ENCODE peak calls at places on chromosomes 6 and 20, in nine cellular contexts. O is GM23248, D is IMR-90, H is endodermal cell, Y is fibroblast of lung, C is colonic mucosa, B is HCT116, V is MM.1S, I is mammary epithelial cell. R is an unnamed sample. For H3K9me3, the result is how much of the 10 kb centered on the place peaks cover.

GRCh38 chr6:16762265-16762546 is 946 bp upstream of the ATXN1 start:
- DNase-seq in O (peak), D (no peak), H (no peak), Y (no peak), C (no peak), B (no peak), V (no peak), I (no peak), R (no peak)

GRCh38 chr20:33351696-33352095 is 49.6 kb downstream of the CDK5RAP1 start:
- DNase-seq in O (no peak), D (no peak), H (no peak), Y (no peak), C (no peak), B (no peak), V (no peak), I (no peak), R (no peak)

GRCh38 chr20:38178581-38178980 is 13.5 kb upstream of the TGM2 start:
- DNase-seq in O (no peak), D (no peak), H (no peak), Y (no peak), C (no peak), B (no peak), V (no peak), I (no peak), R (no peak)

GRCh38 chr20:219290-220115 is 7.6 kb upstream of the DEFB129 start:
- DNase-seq in O (peak), D (peak), H (peak), Y (peak), C (no peak), B (peak), V (no peak), I (peak), R (peak)

GRCh38 chr6:157045831-157046454 is 268.8 kb downstream of the ARID1B start:
- DNase-seq in O (peak), D (peak), H (no peak), Y (peak), C (no peak), B (peak), V (no peak), I (peak), R (peak)

GRCh38 chr6:25229671-25230321 is 49.4 kb upstream of the CARMIL1 start:
- DNase-seq in O (peak), D (peak), H (no peak), Y (peak), C (no peak), B (peak), V (no peak), I (peak), R (no peak)

GRCh38 chr6:148611213-148611612 is 135.6 kb upstream of the UST start:
- DNase-seq in O (peak), D (no peak), H (no peak), Y (peak), C (peak), B (no peak), V (no peak), I (peak), R (no peak)

GRCh38 chr6:150406948-150407347 is 38.1 kb downstream of the IYD start:
- DNase-seq in O (peak), D (no peak), H (no peak), Y (no peak), C (no peak), B (no peak), V (no peak), I (no peak), R (no peak)

GRCh38 chr6:16223362-16223761 is 15.0 kb upstream of the GMPR start:
- DNase-seq in O (no peak), D (no peak), H (peak), Y (no peak), C (no peak), B (no peak), V (no peak), I (no peak), R (no peak)

GRCh38 chr20:22776369-22776768 is 192.0 kb upstream of the FOXA2 start:
- DNase-seq in O (peak), D (no peak), H (no peak), Y (no peak), C (no peak), B (no peak), V (no peak), I (no peak), R (no peak)

GRCh38 chr6:35552285-35552917 is 39.7 kb upstream of the TULP1 start:
- DNase-seq in O (peak), D (peak), H (peak), Y (peak), C (peak), B (peak), V (peak), I (peak), R (peak)

GRCh38 chr6:75863001-75863400 is 114.0 kb downstream of the MYO6 start:
- DNase-seq in O (no peak), D (no peak), H (no peak), Y (no peak), C (no peak), B (no peak), V (no peak), I (no peak), R (no peak)

GRCh38 chr6:24357336-24358218 is at the start of gene DCDC2:
- DNase-seq in O (peak), D (no peak), H (peak), Y (peak), C (peak), B (no peak), V (no peak), I (peak), R (no peak)

GRCh38 chr6:34560366-34561226 is 4.5 kb upstream of the SPDEF start:
- DNase-seq in O (peak), D (peak), H (peak), Y (peak), C (no peak), B (no peak), V (no peak), I (no peak), R (no peak)

GRCh38 chr20:44343162-44343675 is 6.4 kb downstream of the R3HDML start:
- DNase-seq in O (no peak), D (no peak), H (no peak), Y (no peak), C (no peak), B (no peak), V (no peak), I (no peak), R (no peak)

GRCh38 chr6:124008689-124009371 is 205.2 kb downstream of the NKAIN2 start:
- DNase-seq in O (no peak), D (no peak), H (no peak), Y (no peak), C (no peak), B (no peak), V (no peak), I (no peak), R (no peak)

GRCh38 chr20:16821211-16822089 is 73.3 kb downstream of the OTOR start:
- DNase-seq in O (peak), D (peak), H (peak), Y (peak), C (no peak), B (peak), V (peak), I (peak), R (peak)

GRCh38 chr6:91045152-91045551 is 458.3 kb upstream of the MAP3K7 start:
- DNase-seq in O (no peak), D (no peak), H (no peak), Y (no peak), C (peak), B (no peak), V (no peak), I (no peak), R (no peak)

GRCh38 chr6:130625825-130626500 is 201.2 kb upstream of the SMLR1 start:
- DNase-seq in O (peak), D (peak), H (no peak), Y (peak), C (no peak), B (peak), V (no peak), I (no peak), R (no peak)

GRCh38 chr20:25077610-25078169 is 4.3 kb downstream of the VSX1 start:
- DNase-seq in O (peak), D (peak), H (peak), Y (no peak), C (no peak), B (no peak), V (no peak), I (no peak), R (no peak)

DNA sequence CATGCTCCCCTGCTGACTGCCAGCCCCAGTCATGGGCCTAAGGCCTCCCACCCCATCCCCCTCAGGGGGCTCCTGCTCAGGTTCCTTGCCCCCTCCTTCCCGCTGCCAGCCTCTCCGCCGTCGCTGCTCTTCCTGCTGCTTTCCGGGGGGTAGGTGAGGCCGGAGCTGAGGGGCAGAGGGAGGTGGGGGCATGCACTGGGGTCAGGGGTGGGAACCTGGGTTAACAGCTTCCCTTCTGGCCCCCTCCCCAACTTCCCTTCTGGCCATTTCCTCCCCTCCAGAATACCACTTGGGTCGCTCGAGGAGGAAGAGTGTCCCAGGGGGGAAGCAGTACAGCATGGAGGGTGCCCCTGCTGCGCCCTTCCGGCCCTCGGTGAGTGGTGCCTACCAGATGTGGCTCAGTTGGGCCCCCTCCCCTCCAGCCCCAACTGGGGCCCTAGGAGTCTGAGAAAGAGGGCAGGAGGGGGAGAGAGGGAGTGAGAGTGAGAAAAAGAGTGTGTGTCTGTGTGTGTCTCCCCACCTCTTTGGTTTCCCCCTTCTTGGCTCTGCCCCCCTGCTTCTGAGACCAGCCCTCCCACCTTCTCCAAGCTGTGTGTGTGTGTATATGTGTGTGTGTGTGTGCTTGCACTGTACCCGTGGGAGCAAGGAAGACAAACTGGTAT is 12.1 kb downstream of the SYNGAP1 start:
- DNase-seq in O (no peak), D (no peak), H (peak), Y (no peak), C (no peak), B (no peak), V (no peak), I (no peak), R (no peak)
- H3K9ac ChIP-seq in O (no peak), D (no peak), H (no peak), Y (no peak), C (no peak), B (peak), V (no peak), I (no peak), R (peak)

GRCh38 chr20:36571564-36572504 is 1.6 kb upstream of the TGIF2 start:
- DNase-seq in O (no peak), D (no peak), H (peak), Y (no peak), C (no peak), B (no peak), V (no peak), I (no peak), R (peak)
- H3K4me3 ChIP-seq in O (no peak), D (no peak), H (peak), Y (no peak), C (no peak), B (no peak), V (no peak), I (no peak), R (peak)

GRCh38 chr20:62112368-62112767 is 9.9 kb upstream of the LSM14B start:
- DNase-seq in O (no peak), D (no peak), H (no peak), Y (no peak), C (no peak), B (no peak), V (no peak), I (no peak), R (no peak)
- H3K9me3 ChIP-seq in O (under half), D (under half), H (under half), Y (under half), C (under half), B (under half), V (under half), I (under half), R (half or more)

GRCh38 chr6:4155848-4156466 is 20.6 kb upstream of the ECI2 start:
- DNase-seq in O (peak), D (peak), H (peak), Y (peak), C (peak), B (peak), V (peak), I (peak), R (peak)
- H3K9ac ChIP-seq in O (no peak), D (no peak), H (no peak), Y (no peak), C (no peak), B (no peak), V (no peak), I (no peak), R (no peak)

DNA sequence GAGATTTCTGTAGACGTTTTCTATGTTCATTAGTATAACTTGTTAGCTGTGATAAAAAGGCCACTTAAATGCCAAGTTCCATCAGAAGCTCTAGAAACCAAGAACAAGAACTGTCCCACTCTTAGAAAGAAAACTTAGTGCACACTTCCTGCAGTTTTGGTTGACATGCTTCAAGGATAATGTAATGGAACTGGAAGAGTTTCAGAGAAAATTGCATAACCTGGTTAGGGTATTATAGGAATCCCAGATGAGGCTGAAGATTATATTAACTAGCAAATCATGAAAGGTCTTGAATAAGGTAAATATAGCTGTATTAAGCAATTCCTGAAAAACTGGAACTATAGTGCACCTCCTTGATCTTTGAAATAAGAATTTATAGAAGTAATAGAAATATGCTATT is 1.8 kb upstream of the PHACTR2 start:
- DNase-seq in O (peak), D (peak), H (no peak), Y (peak), C (no peak), B (no peak), V (no peak), I (no peak), R (no peak)
- H3K4me3 ChIP-seq in O (peak), D (no peak), H (peak), Y (no peak), C (no peak), B (no peak), V (no peak), I (no peak), R (no peak)

GRCh38 chr6:168504366-168504765 is 63.4 kb downstream of the SMOC2 start:
- DNase-seq in O (no peak), D (no peak), H (no peak), Y (no peak), C (no peak), B (no peak), V (no peak), I (no peak), R (no peak)
- H3K9me3 ChIP-seq in O (under half), D (under half), H (under half), Y (under half), C (under half), B (under half), V (under half), I (under half), R (under half)

GRCh38 chr6:39391182-39391581 is 68.7 kb upstream of the KCNK16 start:
- DNase-seq in O (no peak), D (no peak), H (no peak), Y (no peak), C (no peak), B (no peak), V (no peak), I (no peak), R (no peak)

GRCh38 chr6:39387785-39388184 is 65.3 kb upstream of the KCNK16 start:
- DNase-seq in O (peak), D (no peak), H (no peak), Y (no peak), C (no peak), B (no peak), V (no peak), I (no peak), R (no peak)

GRCh38 chr6:39393075-39393474 is 70.6 kb upstream of the KCNK16 start:
- DNase-seq in O (no peak), D (no peak), H (no peak), Y (no peak), C (no peak), B (no peak), V (no peak), I (no peak), R (no peak)

GRCh38 chr6:39389372-39389767 is 66.9 kb upstream of the KCNK16 start:
- DNase-seq in O (peak), D (no peak), H (peak), Y (peak), C (no peak), B (no peak), V (no peak), I (no peak), R (no peak)

DNA sequence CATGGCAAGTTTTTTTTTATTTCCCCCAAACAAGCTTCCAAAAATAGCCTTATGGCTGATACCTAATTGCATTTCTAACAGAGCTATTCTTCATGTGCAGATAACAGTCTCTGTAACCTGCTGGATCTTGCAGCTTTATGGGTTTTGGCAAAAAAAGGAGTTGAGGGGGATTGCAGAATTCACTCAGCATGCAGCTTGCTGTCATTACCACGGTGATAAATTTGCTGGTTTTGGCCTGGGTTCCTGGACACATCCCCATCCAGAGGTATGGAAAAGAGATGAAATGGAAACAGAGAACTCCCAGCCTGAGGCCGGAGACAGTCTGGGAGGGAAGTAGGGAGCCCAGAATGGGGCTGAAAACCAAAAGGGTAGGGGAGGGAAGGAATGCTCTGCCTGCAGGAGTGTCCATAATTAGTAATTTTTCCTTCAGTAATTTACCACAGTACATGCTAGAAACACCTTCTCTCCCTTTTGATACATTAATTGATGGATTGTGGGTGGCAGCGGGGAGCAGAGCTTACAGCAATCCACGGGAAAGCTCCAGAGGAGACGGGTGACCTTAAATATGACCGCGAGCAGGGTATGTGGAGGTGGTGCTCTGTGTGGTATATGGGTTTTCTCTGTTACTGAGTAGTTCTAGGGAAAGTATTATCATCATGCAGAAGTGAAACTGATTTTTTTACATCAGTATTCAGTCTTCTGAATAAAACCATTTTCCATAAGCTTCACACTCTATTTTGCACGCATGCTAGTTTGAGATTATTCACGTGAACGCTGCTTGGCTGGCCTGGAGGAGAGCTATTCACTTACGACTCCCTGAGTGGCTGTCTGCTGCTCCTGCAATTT is 66.2 kb upstream of the KCNK16 start:
- DNase-seq in O (no peak), D (no peak), H (no peak), Y (no peak), C (no peak), B (no peak), V (no peak), I (no peak), R (no peak)
- H3K9ac ChIP-seq in O (no peak), D (no peak), H (no peak), Y (no peak), C (no peak), B (no peak), V (no peak), I (no peak), R (no peak)